ENCODE peak calls at places on chromosomes 3 and 15, in ten cellular contexts. A, T, M, B, O, Y, X, N, R and C are unnamed samples.

GRCh38 chr15:71802770-71803169 is 7.6 kb upstream of the NR2E3 start:
- DNase-seq in M (no peak), Y (no peak), O (no peak), N (no peak), R (no peak), A (no peak), T (no peak), B (no peak), X (no peak), C (peak; percentile 58)

GRCh38 chr3:124157000-124157712 is 165.2 kb upstream of the ROPN1 start:
- DNase-seq in R (no peak), B (no peak), Y (no peak), A (no peak), T (no peak), M (no peak), N (no peak), O (no peak), X (no peak), C (no peak)

GRCh38 chr3:182413061-182413460 is 380.2 kb upstream of the ATP11B start:
- DNase-seq in Y (no peak), A (no peak), T (no peak), B (no peak), O (no peak), X (no peak), R (no peak), N (no peak), M (no peak), C (no peak)

GRCh38 chr3:155934215-155934614 is 63.8 kb downstream of the GMPS start:
- DNase-seq in R (no peak), O (no peak), N (no peak), Y (no peak), A (no peak), T (peak; percentile 63), M (no peak), B (no peak), X (no peak), C (no peak)

GRCh38 chr3:101836907-101837598 is 12.3 kb upstream of the NFKBIZ start:
- DNase-seq in R (no peak), Y (no peak), A (peak; percentile 45), M (no peak), B (no peak), X (peak; percentile 81), O (no peak), N (peak; percentile 93), T (peak; percentile 90), C (no peak)

GRCh38 chr15:89132611-89133242 is 44.5 kb downstream of the ABHD2 start:
- DNase-seq in A (no peak), T (no peak), R (no peak), Y (no peak), B (peak; percentile 57), N (no peak), M (no peak), O (no peak), X (no peak), C (no peak)

GRCh38 chr3:15332405-15333098 is at the start of gene SH3BP5:
- DNase-seq in Y (peak; percentile 66), X (peak; percentile 55), B (peak; percentile 93), N (peak; percentile 71), M (no peak), O (peak; percentile 78), T (peak; percentile 56), R (peak; percentile 75), A (peak; percentile 52), C (peak; percentile 75)

GRCh38 chr15:27951191-27951890 is 147.8 kb downstream of the OCA2 start:
- DNase-seq in B (no peak), R (no peak), A (no peak), M (no peak), O (no peak), X (no peak), T (no peak), Y (no peak), N (no peak), C (no peak)

GRCh38 chr15:73240864-73241499 is 127.8 kb downstream of the HCN4 start:
- DNase-seq in Y (no peak), B (peak; percentile 67), R (peak; percentile 60), M (peak; percentile 19), A (peak; percentile 69), X (peak; percentile 71), N (peak; percentile 57), T (peak; percentile 78), O (peak; percentile 67), C (peak; percentile 72)

GRCh38 chr15:41881925-41882688 is 11.7 kb downstream of the SPTBN5 start:
- DNase-seq in X (no peak), O (no peak), N (peak; percentile 18), T (no peak), B (peak; percentile 78), Y (no peak), M (no peak), A (no peak), R (no peak), C (peak; percentile 75)

GRCh38 chr15:95208988-95209387 is 977.6 kb downstream of the MCTP2 start:
- DNase-seq in Y (no peak), O (no peak), N (peak; percentile 64), M (no peak), X (no peak), A (no peak), T (no peak), R (no peak), B (no peak), C (no peak)

GRCh38 chr3:118932822-118933558 is 101.7 kb downstream of the IGSF11 start:
- DNase-seq in N (no peak), M (no peak), B (peak; percentile 81), O (no peak), R (peak; percentile 48), T (no peak), X (no peak), A (no peak), Y (no peak), C (peak; percentile 20)